ENCODE peak calls at places on chromosomes 6 and 20, in seven cellular contexts. B, U, T, K, O, Q and H are unnamed samples. For H3F3A, the result is how much of the 10 kb centered on the place peaks cover.

GRCh38 chr6:81465859-81466258 is 286.6 kb downstream of the TENT5A start:
- DNase-seq in B (peak), U (peak), T (peak), K (peak), O (peak), Q (no peak), H (peak)

GRCh38 chr6:16803294-16804006 is 42.2 kb upstream of the ATXN1 start:
- DNase-seq in B (no peak), U (peak), T (no peak), K (no peak), O (peak), Q (no peak), H (no peak)

GRCh38 chr6:3418521-3419060 is 38.3 kb downstream of the SLC22A23 start:
- DNase-seq in B (peak), U (no peak), T (no peak), K (no peak), O (no peak), Q (peak), H (peak)

GRCh38 chr6:113967777-113968176 is 3.2 kb downstream of the HDAC2 start:
- DNase-seq in B (no peak), U (peak), T (no peak), K (no peak), O (no peak), Q (no peak), H (no peak)

GRCh38 chr6:95364016-95364604 is 213.2 kb upstream of the MANEA start:
- DNase-seq in B (peak), U (peak), T (peak), K (peak), O (peak), Q (no peak), H (peak)

GRCh38 chr6:91081452-91082067 is 494.7 kb upstream of the MAP3K7 start:
- DNase-seq in B (peak), U (peak), T (peak), K (peak), O (peak), Q (no peak), H (peak)

GRCh38 chr6:39377530-39377929 is 55.0 kb upstream of the KCNK16 start:
- DNase-seq in B (peak), U (peak), T (peak), K (peak), O (peak), Q (no peak), H (peak)

GRCh38 chr6:81864124-81864523 is 111.6 kb upstream of the TENT5A start:
- DNase-seq in B (no peak), U (no peak), T (no peak), K (no peak), O (no peak), Q (no peak), H (no peak)

GRCh38 chr20:19876828-19877227 is 118.8 kb downstream of the RIN2 start:
- DNase-seq in B (no peak), U (no peak), T (no peak), K (no peak), O (no peak), Q (no peak), H (no peak)

GRCh38 chr6:112660626-112661025 is 313.5 kb downstream of the RFPL4B start:
- DNase-seq in B (no peak), U (no peak), T (no peak), K (no peak), O (no peak), Q (no peak), H (no peak)

GRCh38 chr6:1481326-1481725 is 92.0 kb downstream of the FOXF2 start:
- DNase-seq in B (peak), U (no peak), T (no peak), K (no peak), O (no peak), Q (peak), H (peak)

GRCh38 chr6:317452-318144 is 25.3 kb downstream of the DUSP22 start:
- DNase-seq in B (no peak), U (no peak), T (no peak), K (no peak), O (no peak), Q (no peak), H (no peak)

GRCh38 chr6:25717856-25718740 is 36.4 kb upstream of the SLC17A4 start:
- DNase-seq in B (peak), U (peak), T (peak), K (peak), O (peak), Q (no peak), H (peak)

GRCh38 chr6:158817298-158818007 is 1.7 kb downstream of the EZR start:
- DNase-seq in B (peak), U (peak), T (peak), K (peak), O (peak), Q (no peak), H (no peak)

GRCh38 chr6:42113929-42114636 is 28.3 kb downstream of the C6orf132 start:
- DNase-seq in B (peak), U (no peak), T (no peak), K (no peak), O (no peak), Q (peak), H (peak)

GRCh38 chr6:81981812-81982211 is 229.3 kb upstream of the TENT5A start:
- DNase-seq in B (peak), U (no peak), T (peak), K (no peak), O (no peak), Q (peak), H (peak)

GRCh38 chr6:7106752-7107577 is 796 bp upstream of the RREB1 start:
- DNase-seq in B (peak), U (peak), T (no peak), K (no peak), O (peak), Q (no peak), H (peak)

GRCh38 chr6:168326294-168327261 is 7.0 kb upstream of the DACT2 start:
- DNase-seq in B (no peak), U (peak), T (no peak), K (no peak), O (peak), Q (no peak), H (peak)

GRCh38 chr6:111984081-111984480 is 69.8 kb upstream of the CCN6 start:
- DNase-seq in B (no peak), U (no peak), T (no peak), K (no peak), O (no peak), Q (no peak), H (no peak)

GRCh38 chr6:107361568-107362270 is 97.6 kb downstream of the PDSS2 start:
- DNase-seq in B (peak), U (peak), T (no peak), K (no peak), O (peak), Q (no peak), H (peak)

GRCh38 chr20:19784511-19785172 is 26.6 kb downstream of the RIN2 start:
- DNase-seq in B (peak), U (peak), T (peak), K (peak), O (peak), Q (peak), H (peak)

GRCh38 chr6:7058250-7058923 is 49.4 kb upstream of the RREB1 start:
- DNase-seq in B (peak), U (no peak), T (no peak), K (no peak), O (no peak), Q (peak), H (peak)

GRCh38 chr20:51961964-51962761 is 159.8 kb upstream of the SALL4 start:
- DNase-seq in B (no peak), U (no peak), T (no peak), K (no peak), O (peak), Q (no peak), H (no peak)

GRCh38 chr6:107021786-107022185 is 6.2 kb upstream of the MTRES1 start:
- DNase-seq in B (no peak), U (no peak), T (no peak), K (no peak), O (no peak), Q (peak), H (peak)

GRCh38 chr6:88573561-88573960 is 389.9 kb downstream of the RNGTT start:
- DNase-seq in B (no peak), U (no peak), T (no peak), K (no peak), O (peak), Q (no peak), H (no peak)

GRCh38 chr20:57705103-57705899 is 4.5 kb downstream of the PMEPA1 start:
- DNase-seq in B (no peak), U (no peak), T (peak), K (no peak), O (peak), Q (no peak), H (no peak)

GRCh38 chr6:147400968-147401367 is 107.5 kb upstream of the SAMD5 start:
- DNase-seq in B (no peak), U (no peak), T (no peak), K (no peak), O (no peak), Q (no peak), H (no peak)

DNA sequence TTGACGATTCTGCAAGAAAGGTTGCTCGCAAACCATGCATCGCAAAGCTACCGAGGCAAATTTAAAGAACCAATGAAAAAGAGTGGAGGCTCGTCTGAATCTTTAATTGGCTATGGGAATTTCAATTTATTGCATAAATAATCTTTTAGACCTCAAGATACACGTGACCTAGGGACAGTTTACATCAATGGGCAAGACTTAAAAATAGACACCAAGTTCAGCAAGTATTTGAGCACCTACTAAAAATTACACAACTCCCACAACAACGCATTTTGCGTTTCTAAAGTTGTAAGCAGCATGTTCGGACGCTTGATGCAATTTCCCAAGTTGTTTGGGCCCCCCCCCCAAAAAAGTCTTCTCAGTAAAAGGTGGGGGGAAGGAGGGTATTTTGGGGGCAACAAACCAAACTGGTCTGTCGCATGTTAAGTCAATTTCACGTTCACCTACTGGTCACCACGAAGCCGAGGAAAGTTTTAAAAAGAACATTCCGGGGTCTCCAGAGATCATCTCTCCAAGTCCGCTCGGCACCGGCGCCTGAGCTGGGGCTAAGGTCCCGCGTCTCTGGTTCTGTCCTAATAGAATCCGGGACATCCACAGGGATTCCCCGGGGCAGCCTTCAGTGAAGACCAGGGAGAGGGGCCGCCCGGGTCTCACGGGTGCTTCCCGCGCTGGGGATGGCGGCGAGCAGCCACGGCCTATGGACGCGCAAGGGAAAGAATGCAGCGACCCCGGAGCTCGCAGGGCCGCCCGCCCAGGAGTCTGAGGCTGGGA is 814 bp downstream of the SNX5 start:
- DNase-seq in B (peak), U (no peak), T (peak), K (no peak), O (no peak), Q (peak), H (peak)
- H3F3A ChIP-seq in B (half or more), U (under half), T (half or more), K (under half), O (under half), Q (under half), H (under half)

GRCh38 chr20:2658414-2659354 is 5.3 kb downstream of the IDH3B start:
- DNase-seq in B (no peak), U (peak), T (no peak), K (no peak), O (no peak), Q (no peak), H (peak)
- H3F3A ChIP-seq in B (half or more), U (half or more), T (half or more), K (under half), O (half or more), Q (half or more), H (half or more)

DNA sequence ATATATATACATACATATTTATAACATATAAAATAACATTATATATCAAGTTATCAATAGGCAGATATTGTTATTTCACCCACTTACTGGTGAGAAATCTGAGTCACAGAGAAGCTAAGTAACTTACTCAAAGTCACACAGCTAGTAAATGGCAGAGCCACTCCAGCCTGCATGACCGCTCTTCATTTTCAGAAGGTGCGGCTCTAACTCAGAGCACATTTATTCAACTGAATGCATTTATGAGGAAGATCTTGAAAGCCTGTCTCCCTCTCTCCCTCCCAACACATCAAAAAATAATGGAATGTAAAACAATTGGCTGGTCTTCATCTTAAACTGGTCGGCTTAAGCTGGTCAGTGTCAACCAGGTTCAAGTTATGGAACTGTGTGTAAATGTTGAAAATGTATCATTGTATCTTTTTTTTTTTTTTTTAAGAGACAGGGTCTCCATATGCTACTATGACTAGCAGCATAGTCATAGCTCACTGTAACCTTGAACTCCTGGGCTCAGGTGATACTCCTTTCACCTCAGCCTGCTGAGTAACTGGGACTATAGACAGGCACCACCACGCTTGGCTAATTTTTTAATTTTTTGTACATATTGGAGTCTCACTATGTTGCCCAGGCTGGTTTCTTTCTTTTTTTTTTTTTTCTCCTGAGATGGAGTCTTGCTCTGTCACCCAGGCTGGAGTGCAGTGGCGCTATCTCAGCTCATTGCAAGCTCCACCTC is 70.7 kb upstream of the NCOA3 start:
- DNase-seq in B (no peak), U (no peak), T (no peak), K (no peak), O (no peak), Q (no peak), H (no peak)
- H3F3A ChIP-seq in B (under half), U (under half), T (under half), K (under half), O (under half), Q (under half), H (under half)

DNA sequence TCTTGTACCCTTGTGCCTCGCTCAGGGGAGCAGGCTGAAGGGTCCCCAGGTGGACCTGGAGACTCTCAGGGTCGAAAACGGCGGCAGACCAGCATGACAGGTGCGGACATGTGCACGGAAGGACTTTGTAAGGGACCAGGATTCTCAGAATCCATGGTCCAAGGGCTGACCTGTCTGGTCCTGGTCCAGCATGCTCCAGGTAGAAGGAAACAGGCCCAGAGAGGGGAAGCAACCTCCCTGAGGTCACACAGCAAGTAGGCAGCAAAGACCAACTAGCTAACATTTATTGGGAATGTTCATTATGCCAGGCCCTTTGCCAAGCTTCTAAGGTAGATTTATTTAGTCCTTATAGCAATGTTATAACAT is 5.9 kb downstream of the CDKN1A start:
- DNase-seq in B (no peak), U (no peak), T (no peak), K (no peak), O (no peak), Q (no peak), H (no peak)
- H3F3A ChIP-seq in B (half or more), U (under half), T (under half), K (half or more), O (under half), Q (under half), H (under half)

DNA sequence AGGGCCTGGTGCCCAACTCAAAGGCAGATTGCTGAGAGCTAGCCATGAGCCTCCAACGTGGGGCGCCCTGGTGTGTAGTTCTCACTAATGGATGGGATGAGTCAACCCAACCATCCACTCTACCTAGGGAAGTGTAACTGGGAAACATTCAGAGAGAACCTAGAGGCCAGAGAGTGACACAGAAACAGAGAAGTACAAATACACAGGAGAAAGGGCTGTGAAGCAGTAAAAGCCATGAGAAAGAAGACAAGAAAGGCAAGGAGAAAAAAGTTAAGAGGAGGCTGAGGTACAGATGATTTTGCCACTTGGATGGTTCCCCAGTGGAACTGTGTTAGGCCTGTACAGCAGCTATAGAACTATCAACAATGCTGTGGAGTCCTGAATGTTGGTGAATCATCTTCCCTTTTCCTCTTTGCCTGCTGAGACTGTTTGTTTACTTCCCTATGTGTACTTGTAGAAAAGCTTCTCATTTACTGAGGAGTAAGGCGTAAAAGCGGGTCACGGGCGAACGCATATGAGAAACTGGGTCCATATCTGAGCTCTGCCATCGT is 39.0 kb downstream of the MAN1A1 start:
- DNase-seq in B (no peak), U (no peak), T (no peak), K (no peak), O (no peak), Q (no peak), H (peak)
- H3F3A ChIP-seq in B (under half), U (under half), T (under half), K (under half), O (under half), Q (under half), H (under half)